ENCODE peak calls at places on chromosome 2, in eight cellular contexts. A is bronchial epithelial cell, R is WERI-Rb-1, U is IMR-90, H is astrocyte of the spinal cord, M is keratinocyte, G is pancreas, B is AG09309. Q is an unnamed sample.

GRCh38 chr2:218397502-218398436 is 1.9 kb upstream of the CTDSP1 start:
- DNase-seq in A (peak), R (peak), U (peak), H (peak), M (no peak), G (peak), B (no peak), Q (no peak)

GRCh38 chr2:150133623-150134022 is 353.8 kb downstream of the RND3 start:
- DNase-seq in A (peak), R (no peak), U (peak), H (peak), M (peak), G (no peak), B (peak), Q (peak)

GRCh38 chr2:181586569-181587076 is 70.3 kb downstream of the CERKL start:
- DNase-seq in A (peak), R (peak), U (no peak), H (peak), M (no peak), G (no peak), B (no peak), Q (no peak)

GRCh38 chr2:187875271-187875670 is 321.0 kb upstream of the TFPI start:
- DNase-seq in A (no peak), R (no peak), U (no peak), H (no peak), M (no peak), G (no peak), B (no peak), Q (no peak)

GRCh38 chr2:233371608-233372007 is 17.3 kb downstream of the DGKD start:
- DNase-seq in A (no peak), R (no peak), U (no peak), H (no peak), M (no peak), G (no peak), B (no peak), Q (no peak)

GRCh38 chr2:142872900-142873724 is 4.4 kb upstream of the KYNU start:
- DNase-seq in A (peak), R (no peak), U (peak), H (peak), M (peak), G (no peak), B (peak), Q (peak)

GRCh38 chr2:164826293-164827243 is 15.1 kb downstream of the COBLL1 start:
- DNase-seq in A (peak), R (no peak), U (peak), H (peak), M (no peak), G (no peak), B (peak), Q (no peak)

GRCh38 chr2:165203689-165204559 is at the start of gene SCN3A:
- DNase-seq in A (peak), R (peak), U (peak), H (peak), M (no peak), G (no peak), B (peak), Q (peak)

GRCh38 chr2:238461916-238462315 is 35.2 kb downstream of the ASB1 start:
- DNase-seq in A (no peak), R (no peak), U (no peak), H (no peak), M (no peak), G (no peak), B (no peak), Q (no peak)

GRCh38 chr2:49045083-49045482 is 109.2 kb downstream of the FSHR start:
- DNase-seq in A (no peak), R (no peak), U (no peak), H (no peak), M (no peak), G (no peak), B (no peak), Q (no peak)

GRCh38 chr2:127226132-127226519 is 6.0 kb upstream of the CYP27C1 start:
- DNase-seq in A (no peak), R (no peak), U (no peak), H (no peak), M (no peak), G (no peak), B (no peak), Q (no peak)

GRCh38 chr2:195837987-195838386 is 181.0 kb downstream of the SLC39A10 start:
- DNase-seq in A (no peak), R (no peak), U (peak), H (no peak), M (no peak), G (no peak), B (peak), Q (no peak)

GRCh38 chr2:240205348-240205747 is 64.9 kb upstream of the OTOS start:
- DNase-seq in A (peak), R (no peak), U (peak), H (peak), M (peak), G (no peak), B (peak), Q (peak)

GRCh38 chr2:158498749-158499136 is 42.0 kb downstream of the PKP4 start:
- DNase-seq in A (no peak), R (peak), U (no peak), H (no peak), M (no peak), G (no peak), B (no peak), Q (no peak)

GRCh38 chr2:127107622-127107999 is 657 bp upstream of the BIN1 start:
- DNase-seq in A (peak), R (no peak), U (no peak), H (peak), M (no peak), G (no peak), B (no peak), Q (no peak)

GRCh38 chr2:28678944-28679343 is 72.7 kb upstream of the PPP1CB start:
- DNase-seq in A (no peak), R (no peak), U (no peak), H (no peak), M (no peak), G (no peak), B (no peak), Q (no peak)

GRCh38 chr2:109649736-109650695 is 35.9 kb downstream of the SOWAHC start:
- DNase-seq in A (no peak), R (no peak), U (no peak), H (no peak), M (no peak), G (no peak), B (no peak), Q (no peak)

GRCh38 chr2:16245481-16246054 is 305.2 kb downstream of the MYCN start:
- DNase-seq in A (no peak), R (no peak), U (no peak), H (no peak), M (no peak), G (no peak), B (no peak), Q (no peak)

GRCh38 chr2:239868556-239869181 is 156.5 kb downstream of the NDUFA10 start:
- DNase-seq in A (no peak), R (no peak), U (no peak), H (no peak), M (no peak), G (no peak), B (no peak), Q (no peak)

GRCh38 chr2:48900321-48901014 is 144.9 kb upstream of the LHCGR start:
- DNase-seq in A (no peak), R (peak), U (no peak), H (no peak), M (no peak), G (no peak), B (no peak), Q (no peak)

GRCh38 chr2:186683341-186683740 is 10.5 kb upstream of the FAM171B start:
- DNase-seq in A (no peak), R (no peak), U (peak), H (peak), M (no peak), G (no peak), B (no peak), Q (no peak)

GRCh38 chr2:40797115-40797514 is 345.2 kb upstream of the SLC8A1 start:
- DNase-seq in A (peak), R (no peak), U (peak), H (peak), M (no peak), G (no peak), B (no peak), Q (no peak)

GRCh38 chr2:152513681-152514080 is 178.7 kb downstream of the FMNL2 start:
- DNase-seq in A (peak), R (no peak), U (peak), H (peak), M (peak), G (no peak), B (no peak), Q (no peak)

GRCh38 chr2:234395801-234396478 is 100.9 kb downstream of the ARL4C start:
- DNase-seq in A (no peak), R (peak), U (no peak), H (no peak), M (no peak), G (no peak), B (no peak), Q (no peak)

GRCh38 chr2:45974056-45974455 is 322.6 kb downstream of the PRKCE start:
- DNase-seq in A (no peak), R (no peak), U (no peak), H (no peak), M (no peak), G (no peak), B (no peak), Q (no peak)

GRCh38 chr2:47075361-47076125 is 79.6 kb downstream of the STPG4 start:
- DNase-seq in A (no peak), R (no peak), U (peak), H (no peak), M (no peak), G (no peak), B (no peak), Q (no peak)

GRCh38 chr2:240800241-240800640 is 19.8 kb downstream of the KIF1A start:
- DNase-seq in A (no peak), R (no peak), U (peak), H (peak), M (no peak), G (peak), B (no peak), Q (no peak)

GRCh38 chr2:98478861-98479770 is 34.5 kb downstream of the INPP4A start:
- DNase-seq in A (no peak), R (no peak), U (no peak), H (no peak), M (no peak), G (no peak), B (no peak), Q (no peak)

GRCh38 chr2:194116861-194117260 is 1540.2 kb upstream of the SLC39A10 start:
- DNase-seq in A (no peak), R (no peak), U (no peak), H (no peak), M (no peak), G (no peak), B (no peak), Q (no peak)

GRCh38 chr2:204967199-204967995 is 422.1 kb downstream of the PARD3B start:
- DNase-seq in A (no peak), R (peak), U (no peak), H (no peak), M (no peak), G (no peak), B (no peak), Q (no peak)
- H3K4me3 ChIP-seq in A (no peak), R (no peak), U (no peak), H (no peak), M (no peak), G (no peak), B (no peak), Q (no peak)

GRCh38 chr2:179428659-179429058 is 164.0 kb upstream of the SESTD1 start:
- DNase-seq in A (no peak), R (no peak), U (no peak), H (peak), M (no peak), G (no peak), B (no peak), Q (no peak)
- H3K4me3 ChIP-seq in A (no peak), R (no peak), U (no peak), H (no peak), M (no peak), G (no peak), B (no peak), Q (no peak)

GRCh38 chr2:128345436-128346165 is 26.9 kb upstream of the HS6ST1 start:
- DNase-seq in A (no peak), R (no peak), U (no peak), H (no peak), M (no peak), G (no peak), B (no peak), Q (no peak)

GRCh38 chr2:128342550-128342949 is 23.9 kb upstream of the HS6ST1 start:
- DNase-seq in A (no peak), R (no peak), U (no peak), H (no peak), M (no peak), G (no peak), B (no peak), Q (no peak)

GRCh38 chr2:128341621-128342020 is 23.0 kb upstream of the HS6ST1 start:
- DNase-seq in A (no peak), R (no peak), U (no peak), H (no peak), M (no peak), G (no peak), B (no peak), Q (no peak)

GRCh38 chr2:128346291-128346690 is 27.6 kb upstream of the HS6ST1 start:
- DNase-seq in A (no peak), R (no peak), U (no peak), H (no peak), M (no peak), G (peak), B (no peak), Q (no peak)

DNA sequence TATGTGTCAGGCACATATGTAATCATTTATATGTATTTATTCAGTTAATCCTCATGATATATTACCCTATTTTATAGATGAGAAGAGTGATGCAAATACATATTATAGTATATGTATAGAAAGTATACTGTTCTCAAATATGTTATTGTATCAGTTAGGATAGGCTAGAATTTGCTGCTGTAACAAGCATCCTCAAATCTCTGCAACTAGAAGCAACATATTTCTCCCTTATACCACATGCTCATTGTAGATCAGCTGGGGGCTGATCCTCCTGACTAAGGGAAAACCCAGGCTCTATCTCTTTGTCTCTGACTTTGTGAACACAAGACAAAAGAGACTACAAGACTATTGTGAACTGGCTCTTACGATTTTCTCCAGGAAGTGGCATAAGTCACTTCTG is 24.8 kb upstream of the HS6ST1 start:
- DNase-seq in A (no peak), R (no peak), U (no peak), H (no peak), M (no peak), G (no peak), B (no peak), Q (no peak)
- H3K4me3 ChIP-seq in A (no peak), R (no peak), U (no peak), H (no peak), M (no peak), G (no peak), B (no peak), Q (no peak)

GRCh38 chr2:44943031-44943692 is 1.7 kb downstream of the SIX3 start:
- DNase-seq in A (no peak), R (no peak), U (no peak), H (no peak), M (no peak), G (no peak), B (no peak), Q (no peak)
- H3K4me3 ChIP-seq in A (no peak), R (peak), U (no peak), H (no peak), M (no peak), G (no peak), B (no peak), Q (no peak)

GRCh38 chr2:61970807-61971556 is 65.5 kb downstream of the COMMD1 start:
- DNase-seq in A (peak), R (no peak), U (no peak), H (no peak), M (no peak), G (no peak), B (no peak), Q (no peak)
- H3K4me3 ChIP-seq in A (peak), R (no peak), U (no peak), H (no peak), M (peak), G (no peak), B (no peak), Q (no peak)

DNA sequence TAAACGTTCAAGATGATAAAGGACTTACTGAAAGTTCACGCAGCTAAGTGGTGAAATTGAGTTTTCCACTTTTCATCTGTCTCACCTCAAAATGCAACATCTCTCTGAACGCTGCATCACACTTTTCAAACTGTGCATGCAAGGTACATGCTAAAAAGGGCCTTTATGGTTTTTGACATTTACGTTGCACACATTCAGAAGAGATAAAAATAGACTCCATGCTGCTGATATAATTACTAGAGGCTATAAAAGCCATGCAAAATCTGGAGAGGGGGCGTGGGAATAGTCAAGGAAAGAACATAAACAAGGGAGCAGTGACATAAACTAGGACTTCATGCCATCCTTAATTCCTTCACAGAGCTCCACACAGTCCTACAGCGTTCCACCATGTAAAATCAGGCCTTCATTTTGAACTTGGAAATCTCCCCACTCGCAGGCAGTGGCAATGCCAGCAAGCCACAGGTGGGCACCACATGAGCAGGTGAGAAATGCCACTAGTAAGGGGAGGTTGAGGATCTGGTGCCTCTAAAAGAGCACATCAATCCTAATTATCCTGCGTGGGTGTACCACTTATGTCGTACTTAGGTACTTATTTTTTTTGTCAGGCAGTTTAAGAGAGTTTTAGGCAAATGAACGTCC is 71.4 kb downstream of the ZEB2 start:
- DNase-seq in A (no peak), R (no peak), U (no peak), H (no peak), M (no peak), G (no peak), B (no peak), Q (no peak)
- H3K4me3 ChIP-seq in A (no peak), R (no peak), U (no peak), H (no peak), M (no peak), G (no peak), B (no peak), Q (no peak)

DNA sequence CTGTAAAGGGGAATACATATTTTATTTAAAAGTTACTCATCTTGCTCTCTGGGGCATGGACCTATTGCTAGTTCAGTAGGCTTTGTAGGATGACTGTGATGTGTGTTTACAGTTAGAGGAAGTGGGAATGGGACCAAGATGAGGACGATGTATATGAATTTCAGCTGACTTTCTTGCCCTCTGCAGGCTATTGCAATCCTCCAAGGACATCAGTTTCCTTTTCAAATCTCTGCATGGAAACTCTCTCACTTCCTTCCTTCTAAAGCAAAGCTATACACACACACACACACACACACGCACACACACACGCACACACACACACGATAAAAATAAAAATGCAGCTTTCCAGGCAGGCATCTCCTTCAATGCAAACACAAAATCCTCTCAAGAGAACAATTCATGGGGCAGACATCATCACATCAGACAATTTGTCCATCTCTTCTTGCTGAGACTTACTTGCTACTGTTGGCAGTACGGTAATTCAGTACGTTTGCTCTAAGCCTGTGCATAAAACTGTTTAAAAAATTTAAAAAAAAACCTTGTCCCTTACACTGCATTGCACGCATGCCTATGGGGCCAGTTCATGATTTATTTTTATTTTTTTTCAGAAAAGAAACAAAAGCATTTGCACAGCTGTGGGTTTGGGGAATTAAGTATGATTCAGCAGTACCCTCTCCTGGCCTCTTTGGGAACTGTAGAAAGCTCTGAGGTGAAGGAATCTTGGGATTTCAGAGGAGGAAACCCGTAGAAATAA is 27.2 kb upstream of the ICOS start:
- DNase-seq in A (peak), R (no peak), U (peak), H (peak), M (no peak), G (no peak), B (peak), Q (peak)
- H3K4me3 ChIP-seq in A (no peak), R (no peak), U (peak), H (peak), M (no peak), G (no peak), B (peak), Q (no peak)

GRCh38 chr2:17541514-17541950 is 1.0 kb downstream of the VSNL1 start:
- DNase-seq in A (no peak), R (no peak), U (no peak), H (no peak), M (no peak), G (no peak), B (no peak), Q (no peak)

GRCh38 chr2:17542471-17542870 is 2.0 kb downstream of the VSNL1 start:
- DNase-seq in A (peak), R (no peak), U (no peak), H (no peak), M (no peak), G (no peak), B (no peak), Q (no peak)

GRCh38 chr2:17539993-17540812 is at the start of gene VSNL1:
- DNase-seq in A (peak), R (peak), U (peak), H (peak), M (peak), G (peak), B (no peak), Q (no peak)

GRCh38 chr2:17539596-17539992 is 902 bp upstream of the VSNL1 start:
- DNase-seq in A (peak), R (peak), U (no peak), H (peak), M (no peak), G (peak), B (no peak), Q (no peak)

DNA sequence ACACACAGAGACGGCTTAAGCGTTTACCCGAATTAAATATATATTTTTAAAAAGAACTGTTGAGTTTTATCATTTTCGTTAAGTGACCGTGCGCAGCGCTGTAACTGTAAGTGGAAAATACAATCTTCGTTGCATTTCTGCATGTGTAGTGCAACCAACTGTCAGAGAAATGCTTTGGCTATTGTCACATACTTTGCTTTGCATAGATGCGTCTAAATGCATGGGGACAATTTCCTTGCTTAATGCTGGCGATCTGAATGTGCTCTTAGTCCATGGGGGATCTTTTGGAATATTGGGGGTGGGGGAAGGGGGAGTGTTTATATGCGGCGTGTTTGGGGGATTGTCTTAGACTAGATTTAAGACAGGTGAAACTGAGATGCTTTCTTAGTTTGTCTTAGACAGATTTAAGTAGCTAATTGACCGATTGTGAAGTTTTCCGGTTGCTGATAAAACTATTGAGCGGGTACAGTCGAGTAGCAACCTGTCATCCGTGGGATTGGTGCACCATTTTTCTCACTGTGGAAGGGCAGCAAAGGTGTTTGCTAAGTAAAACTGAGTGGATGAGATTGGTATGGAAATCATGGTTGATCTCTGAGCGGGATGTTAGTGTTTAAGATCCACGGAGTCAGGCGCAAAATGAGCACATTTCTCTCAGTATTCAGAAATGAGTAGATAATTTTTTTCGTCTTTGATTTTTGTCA is 467 bp downstream of the VSNL1 start:
- DNase-seq in A (peak), R (no peak), U (no peak), H (no peak), M (no peak), G (no peak), B (no peak), Q (no peak)
- H3K4me3 ChIP-seq in A (peak), R (peak), U (peak), H (peak), M (peak), G (peak), B (peak), Q (peak)

GRCh38 chr2:138267902-138268254 is 233.7 kb upstream of the SPOPL start:
- DNase-seq in A (no peak), R (no peak), U (no peak), H (no peak), M (no peak), G (no peak), B (no peak), Q (no peak)
- H3K4me3 ChIP-seq in A (no peak), R (no peak), U (no peak), H (no peak), M (no peak), G (no peak), B (no peak), Q (no peak)

Q was measured in HFF-Myc.